ENCODE peak calls at places on chromosomes 5 and 9, in eight cellular contexts. One of them, this sample, is unnamed.

GRCh38 chr5:134738963-134739661 is 764 bp downstream of the CAMLG start:
- DNase-seq in AG09309: no peak
- DNase-seq in fibroblast of pulmonary artery: peak; percentile 47
- DNase-seq in heart right ventricle: no peak
- DNase-seq in epithelial cell of esophagus: peak; percentile 62
- DNase-seq in HL-60: peak; percentile 31
- DNase-seq in transverse colon: peak; percentile 18
- DNase-seq in fibroblast of mammary gland: peak; percentile 50
- DNase-seq in this sample: peak; percentile 65

GRCh38 chr5:68193481-68194036 is 22.0 kb upstream of the PIK3R1 start:
- DNase-seq in fibroblast of mammary gland: peak; percentile 12
- DNase-seq in heart right ventricle: no peak
- DNase-seq in HL-60: no peak
- DNase-seq in transverse colon: no peak
- DNase-seq in epithelial cell of esophagus: peak; percentile 77
- DNase-seq in AG09309: no peak
- DNase-seq in fibroblast of pulmonary artery: peak; percentile 53
- DNase-seq in this sample: peak; percentile 65

GRCh38 chr9:1458503-1458902 is 408.3 kb downstream of the DMRT2 start:
- DNase-seq in HL-60: no peak
- DNase-seq in AG09309: peak; percentile 59
- DNase-seq in epithelial cell of esophagus: peak; percentile 96
- DNase-seq in fibroblast of mammary gland: peak; percentile 91
- DNase-seq in fibroblast of pulmonary artery: peak; percentile 36
- DNase-seq in transverse colon: no peak
- DNase-seq in heart right ventricle: no peak
- DNase-seq in this sample: peak; percentile 2

GRCh38 chr9:34392511-34392910 is 15.8 kb upstream of the MYORG start:
- DNase-seq in fibroblast of mammary gland: no peak
- DNase-seq in HL-60: no peak
- DNase-seq in transverse colon: no peak
- DNase-seq in heart right ventricle: no peak
- DNase-seq in fibroblast of pulmonary artery: no peak
- DNase-seq in AG09309: no peak
- DNase-seq in epithelial cell of esophagus: no peak
- DNase-seq in this sample: no peak

GRCh38 chr5:107705390-107706014 is 34.8 kb upstream of the EFNA5 start:
- DNase-seq in HL-60: no peak
- DNase-seq in AG09309: peak; percentile 38
- DNase-seq in epithelial cell of esophagus: peak; percentile 90
- DNase-seq in fibroblast of mammary gland: peak; percentile 75
- DNase-seq in transverse colon: no peak
- DNase-seq in heart right ventricle: no peak
- DNase-seq in fibroblast of pulmonary artery: peak; percentile 3
- DNase-seq in this sample: peak; percentile 31

GRCh38 chr5:14039576-14039975 is 95.1 kb upstream of the DNAH5 start:
- DNase-seq in AG09309: no peak
- DNase-seq in fibroblast of pulmonary artery: peak; percentile 29
- DNase-seq in epithelial cell of esophagus: peak; percentile 80
- DNase-seq in heart right ventricle: no peak
- DNase-seq in fibroblast of mammary gland: peak; percentile 79
- DNase-seq in transverse colon: no peak
- DNase-seq in HL-60: no peak
- DNase-seq in this sample: peak; percentile 53

GRCh38 chr5:150073086-150073625 is 13.2 kb downstream of the CSF1R start:
- DNase-seq in heart right ventricle: no peak
- DNase-seq in fibroblast of pulmonary artery: no peak
- DNase-seq in AG09309: no peak
- DNase-seq in transverse colon: peak; percentile 4
- DNase-seq in epithelial cell of esophagus: no peak
- DNase-seq in HL-60: no peak
- DNase-seq in fibroblast of mammary gland: no peak
- DNase-seq in this sample: no peak

GRCh38 chr5:137215261-137215660 is 283.9 kb downstream of the SPOCK1 start:
- DNase-seq in AG09309: no peak
- DNase-seq in fibroblast of mammary gland: no peak
- DNase-seq in heart right ventricle: no peak
- DNase-seq in epithelial cell of esophagus: no peak
- DNase-seq in HL-60: no peak
- DNase-seq in fibroblast of pulmonary artery: no peak
- DNase-seq in transverse colon: no peak
- DNase-seq in this sample: no peak

GRCh38 chr9:123353984-123354591 is 1.9 kb upstream of the CRB2 start:
- DNase-seq in fibroblast of mammary gland: peak; percentile 53
- DNase-seq in AG09309: no peak
- DNase-seq in heart right ventricle: peak; percentile 65
- DNase-seq in fibroblast of pulmonary artery: peak; percentile 63
- DNase-seq in epithelial cell of esophagus: peak; percentile 48
- DNase-seq in transverse colon: peak; percentile 71
- DNase-seq in HL-60: peak; percentile 53
- DNase-seq in this sample: peak; percentile 66

GRCh38 chr9:123357748-123358059 is 1.7 kb downstream of the CRB2 start:
- DNase-seq in epithelial cell of esophagus: no peak
- DNase-seq in fibroblast of pulmonary artery: no peak
- DNase-seq in heart right ventricle: no peak
- DNase-seq in HL-60: no peak
- DNase-seq in AG09309: no peak
- DNase-seq in fibroblast of mammary gland: no peak
- DNase-seq in transverse colon: no peak
- DNase-seq in this sample: no peak

GRCh38 chr9:123354806-123355508 is 1.0 kb upstream of the CRB2 start:
- DNase-seq in fibroblast of mammary gland: no peak
- DNase-seq in fibroblast of pulmonary artery: no peak
- DNase-seq in transverse colon: no peak
- DNase-seq in heart right ventricle: no peak
- DNase-seq in epithelial cell of esophagus: peak; percentile 30
- DNase-seq in HL-60: no peak
- DNase-seq in AG09309: no peak
- DNase-seq in this sample: no peak

GRCh38 chr9:123356851-123357747 is 1.1 kb downstream of the CRB2 start:
- DNase-seq in HL-60: no peak
- DNase-seq in fibroblast of mammary gland: no peak
- DNase-seq in fibroblast of pulmonary artery: no peak
- DNase-seq in heart right ventricle: no peak
- DNase-seq in AG09309: no peak
- DNase-seq in epithelial cell of esophagus: no peak
- DNase-seq in transverse colon: no peak
- DNase-seq in this sample: no peak

DNA sequence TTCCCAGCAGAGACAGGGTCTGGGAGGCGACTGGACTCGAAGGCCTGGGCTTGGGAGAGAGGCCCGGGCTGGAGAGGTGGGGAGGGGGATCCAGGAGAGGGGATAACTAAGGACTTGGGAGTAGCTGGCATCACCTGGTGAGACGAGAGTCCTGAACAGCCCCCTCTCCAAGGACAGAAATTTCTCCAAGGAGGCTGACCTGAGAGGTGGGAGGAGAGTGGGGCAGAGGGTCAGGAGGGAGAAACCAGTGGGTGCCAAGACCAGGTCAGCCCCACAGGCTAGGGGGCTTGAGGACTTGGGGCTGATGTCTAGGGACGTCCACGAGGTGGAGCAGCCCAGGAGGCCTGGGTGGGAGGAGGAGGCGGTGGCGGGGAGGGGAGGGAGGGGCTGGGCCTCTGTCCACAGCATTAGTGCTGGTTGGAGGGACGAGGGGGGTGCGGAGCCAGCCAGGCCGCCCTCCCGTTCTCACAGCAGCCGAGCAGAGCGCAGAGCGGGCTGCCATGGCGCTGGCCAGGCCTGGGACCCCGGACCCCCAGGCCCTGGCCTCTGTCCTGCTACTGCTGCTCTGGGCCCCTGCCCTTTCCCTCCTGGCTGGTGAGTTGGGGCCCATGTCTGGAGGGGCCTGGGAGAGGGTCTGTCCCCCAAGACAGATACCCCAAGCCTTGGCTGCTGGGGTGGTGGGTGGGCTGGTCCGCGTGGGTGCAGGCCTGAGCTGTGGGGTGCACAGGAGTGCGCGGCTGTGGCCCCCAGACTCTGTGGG is at the start of gene CRB2:
- DNase-seq in epithelial cell of esophagus: no peak
- DNase-seq in transverse colon: no peak
- DNase-seq in heart right ventricle: no peak
- DNase-seq in AG09309: no peak
- DNase-seq in fibroblast of mammary gland: no peak
- DNase-seq in HL-60: no peak
- DNase-seq in fibroblast of pulmonary artery: no peak
- DNase-seq in this sample: no peak
- TF ChIP-seq CTCF in epithelial cell of esophagus: no peak
- TF ChIP-seq CTCF in transverse colon: no peak
- TF ChIP-seq CTCF in heart right ventricle: no peak
- TF ChIP-seq CTCF in AG09309: no peak
- TF ChIP-seq CTCF in fibroblast of mammary gland: no peak
- TF ChIP-seq CTCF in HL-60: no peak
- TF ChIP-seq CTCF in fibroblast of pulmonary artery: no peak
- TF ChIP-seq CTCF in this sample: peak; percentile 2

GRCh38 chr5:170502692-170503091 is 1.1 kb upstream of the KCNIP1 start:
- DNase-seq in HL-60: no peak
- DNase-seq in epithelial cell of esophagus: no peak
- DNase-seq in fibroblast of mammary gland: no peak
- DNase-seq in transverse colon: no peak
- DNase-seq in AG09309: no peak
- DNase-seq in heart right ventricle: no peak
- DNase-seq in fibroblast of pulmonary artery: no peak
- DNase-seq in this sample: no peak

GRCh38 chr5:170504598-170505266 is 912 bp downstream of the KCNIP1 start:
- DNase-seq in fibroblast of mammary gland: no peak
- DNase-seq in fibroblast of pulmonary artery: no peak
- DNase-seq in heart right ventricle: no peak
- DNase-seq in HL-60: no peak
- DNase-seq in epithelial cell of esophagus: no peak
- DNase-seq in AG09309: no peak
- DNase-seq in transverse colon: no peak
- DNase-seq in this sample: no peak

GRCh38 chr5:170501361-170501760 is 2.5 kb upstream of the KCNIP1 start:
- DNase-seq in fibroblast of pulmonary artery: no peak
- DNase-seq in heart right ventricle: no peak
- DNase-seq in HL-60: no peak
- DNase-seq in transverse colon: no peak
- DNase-seq in epithelial cell of esophagus: no peak
- DNase-seq in AG09309: no peak
- DNase-seq in fibroblast of mammary gland: no peak
- DNase-seq in this sample: no peak

GRCh38 chr5:170501931-170502330 is 1.9 kb upstream of the KCNIP1 start:
- DNase-seq in fibroblast of mammary gland: no peak
- DNase-seq in epithelial cell of esophagus: no peak
- DNase-seq in HL-60: no peak
- DNase-seq in AG09309: no peak
- DNase-seq in fibroblast of pulmonary artery: no peak
- DNase-seq in heart right ventricle: no peak
- DNase-seq in transverse colon: no peak
- DNase-seq in this sample: no peak

DNA sequence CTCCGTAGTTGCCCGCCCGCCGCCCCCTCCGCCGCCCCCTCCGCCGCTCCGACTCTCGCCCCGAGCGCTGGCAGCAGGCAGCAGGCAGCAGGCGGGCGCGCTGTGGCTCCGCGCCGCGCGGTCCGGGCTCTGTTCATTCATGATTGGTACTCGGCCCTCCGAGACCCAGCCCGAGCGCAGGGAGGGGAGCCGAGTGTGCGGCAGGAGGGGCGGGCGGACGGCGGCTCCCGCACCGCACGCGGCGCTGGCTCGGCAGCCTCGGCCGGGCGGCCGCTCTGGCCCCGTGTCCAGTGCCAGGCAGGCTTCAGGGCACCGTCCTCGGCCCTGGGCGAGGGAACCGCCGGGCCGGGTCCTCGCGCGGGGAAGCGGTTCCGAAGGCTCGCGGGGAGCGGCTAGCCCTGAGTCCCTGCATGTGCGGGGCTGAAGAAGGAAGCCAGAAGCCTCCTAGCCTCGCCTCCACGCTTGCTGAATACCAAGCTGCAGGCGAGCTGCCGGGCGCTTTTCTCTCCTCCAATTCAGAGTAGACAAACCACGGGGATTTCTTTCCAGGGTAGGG is at the start of gene KCNIP1:
- DNase-seq in transverse colon: no peak
- DNase-seq in fibroblast of mammary gland: no peak
- DNase-seq in AG09309: no peak
- DNase-seq in fibroblast of pulmonary artery: no peak
- DNase-seq in heart right ventricle: no peak
- DNase-seq in HL-60: no peak
- DNase-seq in epithelial cell of esophagus: no peak
- DNase-seq in this sample: peak; percentile 14
- H3K4me3 ChIP-seq in transverse colon: peak within 1 kb of the TSS; percentile 16
- H3K4me3 ChIP-seq in fibroblast of mammary gland: no peak within 1 kb of the TSS
- H3K4me3 ChIP-seq in AG09309: no peak within 1 kb of the TSS
- H3K4me3 ChIP-seq in fibroblast of pulmonary artery: no peak within 1 kb of the TSS
- H3K4me3 ChIP-seq in heart right ventricle: peak within 1 kb of the TSS; percentile 32
- H3K4me3 ChIP-seq in HL-60: no peak within 1 kb of the TSS
- H3K4me3 ChIP-seq in epithelial cell of esophagus: no peak within 1 kb of the TSS
- H3K4me3 ChIP-seq in this sample: peak within 1 kb of the TSS; percentile 5

DNA sequence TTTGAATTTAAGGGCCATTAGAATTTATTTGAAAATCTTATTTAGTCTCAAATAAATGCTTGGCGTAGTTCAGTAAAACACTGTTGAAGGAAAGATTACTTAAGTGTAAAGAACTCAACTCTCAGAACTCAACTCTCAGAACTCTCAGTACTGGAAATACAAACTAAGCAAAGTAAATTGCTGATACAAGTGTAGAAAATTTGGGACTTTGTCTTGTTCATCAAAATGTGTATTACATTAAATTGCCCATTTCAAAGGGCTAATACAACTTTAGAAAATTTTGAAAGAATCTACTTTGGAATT is 99.4 kb downstream of the CSNK1G3 start:
- DNase-seq in fibroblast of pulmonary artery: no peak
- DNase-seq in fibroblast of mammary gland: no peak
- DNase-seq in transverse colon: no peak
- DNase-seq in epithelial cell of esophagus: no peak
- DNase-seq in HL-60: no peak
- DNase-seq in AG09309: no peak
- DNase-seq in heart right ventricle: no peak
- DNase-seq in this sample: no peak
- TF ChIP-seq CTCF in fibroblast of pulmonary artery: no peak
- TF ChIP-seq CTCF in fibroblast of mammary gland: no peak
- TF ChIP-seq CTCF in transverse colon: no peak
- TF ChIP-seq CTCF in epithelial cell of esophagus: no peak
- TF ChIP-seq CTCF in HL-60: no peak
- TF ChIP-seq CTCF in AG09309: no peak
- TF ChIP-seq CTCF in heart right ventricle: no peak
- TF ChIP-seq CTCF in this sample: no peak

GRCh38 chr9:27086818-27087680 is 22.0 kb upstream of the TEK start:
- DNase-seq in transverse colon: no peak
- DNase-seq in fibroblast of pulmonary artery: peak; percentile 76
- DNase-seq in HL-60: no peak
- DNase-seq in fibroblast of mammary gland: peak; percentile 35
- DNase-seq in AG09309: peak; percentile 25
- DNase-seq in heart right ventricle: no peak
- DNase-seq in epithelial cell of esophagus: no peak
- DNase-seq in this sample: peak; percentile 84
- H3K4me3 ChIP-seq in transverse colon: no peak overlapping the region
- H3K4me3 ChIP-seq in fibroblast of pulmonary artery: no peak overlapping the region
- H3K4me3 ChIP-seq in HL-60: no peak overlapping the region
- H3K4me3 ChIP-seq in fibroblast of mammary gland: no peak overlapping the region
- H3K4me3 ChIP-seq in AG09309: no peak overlapping the region
- H3K4me3 ChIP-seq in heart right ventricle: no peak overlapping the region
- H3K4me3 ChIP-seq in epithelial cell of esophagus: no peak overlapping the region
- H3K4me3 ChIP-seq in this sample: no peak overlapping the region

GRCh38 chr9:105501414-105501813 is 53.6 kb downstream of the FSD1L start:
- DNase-seq in epithelial cell of esophagus: no peak
- DNase-seq in transverse colon: no peak
- DNase-seq in fibroblast of pulmonary artery: no peak
- DNase-seq in heart right ventricle: no peak
- DNase-seq in fibroblast of mammary gland: no peak
- DNase-seq in AG09309: no peak
- DNase-seq in HL-60: no peak
- DNase-seq in this sample: no peak
- TF ChIP-seq CTCF in epithelial cell of esophagus: no peak
- TF ChIP-seq CTCF in transverse colon: no peak
- TF ChIP-seq CTCF in fibroblast of pulmonary artery: no peak
- TF ChIP-seq CTCF in heart right ventricle: no peak
- TF ChIP-seq CTCF in fibroblast of mammary gland: no peak
- TF ChIP-seq CTCF in AG09309: no peak
- TF ChIP-seq CTCF in HL-60: no peak
- TF ChIP-seq CTCF in this sample: no peak

This sample was measured in choroid plexus epithelial cell.